ENCODE peak calls at places on chromosomes 4 and X, in eight cellular contexts. Y, S, F, B, I, L, R and A are unnamed samples.

GRCh38 chrX:131827935-131828334 is 195.2 kb upstream of the STK26 start:
- DNase-seq in Y (no peak), S (no peak), F (peak; percentile 27), B (peak; percentile 38), I (no peak), L (no peak), R (no peak), A (peak; percentile 28)

GRCh38 chr4:41644288-41644914 is 104.1 kb downstream of the PHOX2B start:
- DNase-seq in Y (peak; percentile 75), S (peak; percentile 54), F (no peak), B (peak; percentile 93), I (no peak), L (peak; percentile 24), R (peak; percentile 57), A (peak; percentile 26)

GRCh38 chrX:2690856-2691542 is at the start of gene CD99:
- DNase-seq in Y (peak; percentile 96), S (peak; percentile 78), F (peak; percentile 85), B (peak; percentile 91), I (peak; percentile 68), L (peak; percentile 91), R (peak; percentile 87), A (peak; percentile 94)

GRCh38 chrX:121161501-121161933 is 114.1 kb downstream of the GLUD2 start:
- DNase-seq in Y (no peak), S (no peak), F (no peak), B (no peak), I (no peak), L (no peak), R (no peak), A (no peak)

GRCh38 chr4:21205821-21206531 is 505.7 kb downstream of the PACRGL start:
- DNase-seq in Y (no peak), S (no peak), F (no peak), B (no peak), I (no peak), L (no peak), R (no peak), A (no peak)

GRCh38 chr4:153137168-153137567 is 67.1 kb upstream of the TRIM2 start:
- DNase-seq in Y (no peak), S (no peak), F (no peak), B (no peak), I (no peak), L (peak; percentile 91), R (peak; percentile 95), A (no peak)

GRCh38 chrX:2692221-2693122 is 1.4 kb downstream of the CD99 start:
- DNase-seq in Y (peak; percentile 27), S (no peak), F (peak; percentile 38), B (peak; percentile 24), I (peak; percentile 26), L (peak; percentile 62), R (peak; percentile 85), A (no peak)

GRCh38 chr4:160745126-160745525 is 1418.7 kb downstream of the FSTL5 start:
- DNase-seq in Y (no peak), S (no peak), F (no peak), B (no peak), I (no peak), L (no peak), R (no peak), A (no peak)

GRCh38 chrX:155612312-155613224 is at the start of gene TMLHE:
- DNase-seq in Y (peak; percentile 79), S (peak; percentile 32), F (peak; percentile 43), B (peak; percentile 33), I (peak; percentile 2), L (peak; percentile 57), R (peak; percentile 57), A (peak; percentile 63)

GRCh38 chr4:113438596-113438995 is 322.9 kb downstream of the CAMK2D start:
- DNase-seq in Y (no peak), S (no peak), F (no peak), B (no peak), I (no peak), L (no peak), R (no peak), A (no peak)
- TF ChIP-seq CTCF in Y (no peak), S (no peak), F (no peak), B (no peak), I (no peak), L (no peak), R (no peak), A (no peak)

GRCh38 chr4:147160908-147161513 is 215.3 kb upstream of the TTC29 start:
- DNase-seq in Y (no peak), S (no peak), F (peak; percentile 39), B (peak; percentile 25), I (no peak), L (peak; percentile 65), R (peak; percentile 54), A (peak; percentile 64)
- TF ChIP-seq CTCF in Y (peak; percentile 67), S (peak; percentile 61), F (peak; percentile 85), B (peak; percentile 84), I (peak; percentile 83), L (peak; percentile 91), R (peak; percentile 90), A (peak; percentile 85)

GRCh38 chrX:115894087-115894486 is 276.5 kb upstream of the AGTR2 start:
- DNase-seq in Y (peak; percentile 31), S (no peak), F (no peak), B (no peak), I (no peak), L (no peak), R (peak; percentile 9), A (peak; percentile 28)
- TF ChIP-seq CTCF in Y (no peak), S (no peak), F (no peak), B (no peak), I (no peak), L (no peak), R (no peak), A (no peak)

DNA sequence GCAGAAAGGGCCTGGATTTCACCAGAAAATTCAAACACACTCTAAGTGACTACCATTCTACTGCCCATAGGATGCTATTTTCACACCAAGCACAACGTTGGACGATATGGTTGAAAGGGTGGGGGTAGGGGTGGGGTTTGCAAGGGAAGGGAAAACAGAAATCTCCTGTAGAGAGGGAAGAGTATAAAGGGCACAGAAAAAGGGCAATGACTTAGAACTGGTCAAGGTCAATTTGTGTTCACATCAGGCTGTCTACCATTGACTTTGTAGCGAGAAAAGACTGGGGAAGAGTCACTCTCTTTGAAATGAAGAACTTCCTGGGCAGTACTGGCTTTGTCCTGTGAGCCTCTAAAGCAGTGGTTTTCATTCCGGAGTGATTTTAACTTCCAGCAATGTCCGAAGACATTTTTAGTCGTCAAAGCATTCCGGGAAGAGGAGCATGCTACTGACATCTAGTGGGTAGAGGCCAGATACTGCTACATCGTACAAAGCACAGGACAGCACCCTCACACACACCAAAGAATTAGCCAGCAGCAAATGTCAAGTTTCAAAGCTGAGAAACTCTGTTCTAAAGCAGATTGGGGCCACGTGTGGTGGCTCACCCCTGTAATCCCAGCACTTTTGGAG is 48.4 kb upstream of the SLC7A3 start:
- DNase-seq in Y (no peak), S (no peak), F (no peak), B (peak; percentile 4), I (no peak), L (peak; percentile 51), R (peak; percentile 55), A (peak; percentile 9)
- TF ChIP-seq CTCF in Y (no peak), S (no peak), F (peak; percentile 41), B (no peak), I (no peak), L (peak; percentile 56), R (peak; percentile 48), A (no peak)

GRCh38 chr4:2461246-2461960 is 7.5 kb upstream of the RNF4 start:
- DNase-seq in Y (no peak), S (no peak), F (no peak), B (no peak), I (no peak), L (no peak), R (no peak), A (no peak)

GRCh38 chr4:2459589-2460349 is 9.1 kb upstream of the RNF4 start:
- DNase-seq in Y (no peak), S (no peak), F (no peak), B (no peak), I (no peak), L (no peak), R (no peak), A (no peak)

GRCh38 chr4:2462218-2462991 is 6.5 kb upstream of the RNF4 start:
- DNase-seq in Y (peak; percentile 66), S (peak; percentile 25), F (peak; percentile 84), B (peak; percentile 68), I (no peak), L (peak; percentile 70), R (peak; percentile 79), A (peak; percentile 84)

GRCh38 chr4:2465032-2465431 is 3.9 kb upstream of the RNF4 start:
- DNase-seq in Y (no peak), S (no peak), F (no peak), B (no peak), I (no peak), L (no peak), R (no peak), A (no peak)

DNA sequence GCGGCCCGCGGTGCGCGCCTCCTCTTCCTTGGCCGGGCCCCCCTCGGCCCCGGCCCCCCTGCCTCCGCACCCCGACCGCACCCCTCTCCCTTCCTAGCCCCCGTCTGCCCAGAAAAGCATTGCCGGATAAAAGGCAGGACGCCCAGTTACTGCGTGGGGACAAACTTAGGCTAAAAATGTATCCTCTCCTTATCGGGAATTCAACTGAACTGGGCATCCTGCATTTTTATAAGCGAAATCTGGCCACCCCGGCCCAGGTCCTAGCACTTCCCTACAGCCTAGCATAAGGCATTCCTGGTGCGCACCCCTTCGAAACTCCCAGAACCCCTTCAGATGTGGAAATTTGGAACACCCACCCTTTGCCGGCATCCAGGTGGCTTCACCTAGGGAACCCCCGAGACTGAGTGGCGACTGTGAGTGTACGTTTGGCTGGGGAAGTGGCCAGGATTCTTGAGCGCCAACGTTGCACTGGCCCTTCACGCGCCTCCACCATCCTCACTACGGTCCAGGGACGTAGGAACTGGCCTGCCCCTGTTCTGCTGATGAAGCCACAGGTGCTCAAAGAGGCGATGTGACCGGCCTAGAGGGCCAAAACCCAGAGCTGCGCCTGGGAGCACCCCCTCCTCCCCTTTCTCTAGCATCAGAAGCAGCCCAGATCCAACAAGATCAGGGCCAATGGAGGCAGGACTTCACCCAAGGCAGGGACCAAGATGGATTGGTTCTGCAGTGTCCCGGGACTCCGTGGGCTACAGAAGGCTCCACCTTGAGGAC is 5.7 kb upstream of the RNF4 start:
- DNase-seq in Y (no peak), S (no peak), F (no peak), B (no peak), I (no peak), L (no peak), R (no peak), A (no peak)
- TF ChIP-seq CTCF in Y (no peak), S (no peak), F (peak; percentile 17), B (no peak), I (no peak), L (no peak), R (no peak), A (no peak)

DNA sequence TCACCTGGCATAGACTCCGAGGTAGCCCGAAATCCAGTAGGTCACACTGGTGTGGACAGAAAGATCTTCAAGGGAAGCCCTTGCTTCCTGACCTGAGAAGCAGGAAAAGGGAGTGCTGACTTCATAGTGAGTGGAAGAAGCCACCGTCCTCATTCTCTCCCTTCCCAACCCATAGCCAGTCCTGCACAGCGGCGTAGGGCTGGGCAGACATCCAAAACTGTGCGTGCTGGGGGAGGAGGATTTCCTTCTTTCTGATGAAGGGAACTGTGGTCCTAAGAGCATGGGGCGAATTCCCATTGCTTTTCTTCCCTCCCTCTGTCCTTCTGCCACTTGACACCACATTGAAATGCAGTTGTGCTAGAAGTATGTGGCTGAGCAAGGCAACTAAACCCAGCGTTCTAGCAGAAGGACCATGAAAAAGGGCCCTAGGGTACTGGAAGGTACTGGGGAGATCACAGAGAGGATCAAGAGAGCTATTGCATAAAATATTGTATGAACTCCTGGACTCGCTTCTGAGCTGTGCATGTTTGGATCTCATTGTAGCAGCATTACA is 66.9 kb downstream of the STOX2 start:
- DNase-seq in Y (no peak), S (no peak), F (no peak), B (no peak), I (no peak), L (no peak), R (no peak), A (no peak)
- TF ChIP-seq CTCF in Y (no peak), S (no peak), F (no peak), B (no peak), I (no peak), L (no peak), R (no peak), A (no peak)

GRCh38 chr4:56976878-56977320 is 507 bp downstream of the NOA1 start:
- DNase-seq in Y (peak; percentile 76), S (no peak), F (peak; percentile 62), B (no peak), I (no peak), L (no peak), R (no peak), A (peak; percentile 59)
- TF ChIP-seq CTCF in Y (no peak), S (no peak), F (peak; percentile 26), B (no peak), I (no peak), L (no peak), R (no peak), A (peak; percentile 5)